ENCODE peak calls at places on chromosome 22, in six cellular contexts. U, K, C, V, S and G are unnamed samples.

GRCh38 chr22:21937041-21937820 is 15.4 kb downstream of the PPM1F start:
- DNase-seq in U (peak; percentile 55), K (peak; percentile 24), C (no peak), V (no peak), S (no peak), G (no peak)

GRCh38 chr22:25084405-25085107 is 115.1 kb upstream of the CRYBB3 start:
- DNase-seq in U (no peak), K (no peak), C (no peak), V (no peak), S (no peak), G (no peak)

GRCh38 chr22:36635483-36635882 is 68.1 kb downstream of the CACNG2 start:
- DNase-seq in U (no peak), K (no peak), C (no peak), V (no peak), S (no peak), G (no peak)

GRCh38 chr22:37094239-37094638 is 15.3 kb downstream of the TMPRSS6 start:
- DNase-seq in U (no peak), K (no peak), C (no peak), V (no peak), S (no peak), G (no peak)

GRCh38 chr22:38238519-38239051 is 34.2 kb downstream of the TMEM184B start:
- DNase-seq in U (no peak), K (peak; percentile 75), C (no peak), V (no peak), S (no peak), G (peak; percentile 68)

GRCh38 chr22:50112151-50113118 is 22.6 kb downstream of the MOV10L1 start:
- DNase-seq in U (peak; percentile 65), K (peak; percentile 90), C (no peak), V (no peak), S (no peak), G (no peak)

GRCh38 chr22:26837784-26838520 is 180.6 kb downstream of the MIAT start:
- DNase-seq in U (no peak), K (no peak), C (no peak), V (no peak), S (no peak), G (no peak)

GRCh38 chr22:23801238-23801821 is 14.6 kb downstream of the SMARCB1 start:
- DNase-seq in U (no peak), K (no peak), C (no peak), V (no peak), S (no peak), G (no peak)

GRCh38 chr22:46021577-46021976 is 44.6 kb upstream of the WNT7B start:
- DNase-seq in U (no peak), K (no peak), C (no peak), V (no peak), S (no peak), G (no peak)

GRCh38 chr22:41305646-41306045 is 4.3 kb downstream of the ZC3H7B start:
- DNase-seq in U (no peak), K (peak; percentile 48), C (no peak), V (no peak), S (no peak), G (peak; percentile 40)

GRCh38 chr22:26621663-26622062 is at the start of gene CRYBA4:
- DNase-seq in U (no peak), K (no peak), C (no peak), V (no peak), S (no peak), G (no peak)

GRCh38 chr22:22047266-22047665 is 64.7 kb upstream of the TOP3B start:
- DNase-seq in U (no peak), K (no peak), C (no peak), V (no peak), S (no peak), G (no peak)

GRCh38 chr22:42930810-42931420 is 73.8 kb upstream of the ARFGAP3 start:
- DNase-seq in U (no peak), K (no peak), C (no peak), V (peak; percentile 59), S (no peak), G (no peak)

GRCh38 chr22:26308467-26308866 is 120.6 kb upstream of the ASPHD2 start:
- DNase-seq in U (no peak), K (no peak), C (no peak), V (no peak), S (no peak), G (no peak)

GRCh38 chr22:49011379-49011768 is 816.3 kb downstream of the BRD1 start:
- DNase-seq in U (no peak), K (no peak), C (no peak), V (no peak), S (no peak), G (no peak)

GRCh38 chr22:37544955-37545702 is 15.2 kb upstream of the CDC42EP1 start:
- DNase-seq in U (no peak), K (peak; percentile 83), C (no peak), V (peak; percentile 87), S (peak; percentile 50), G (peak; percentile 66)

GRCh38 chr22:50416996-50417395 is 57.8 kb downstream of the SBF1 start:
- DNase-seq in U (no peak), K (no peak), C (no peak), V (no peak), S (no peak), G (no peak)

GRCh38 chr22:32815059-32815458 is 13.6 kb downstream of the TIMP3 start:
- DNase-seq in U (no peak), K (no peak), C (no peak), V (no peak), S (no peak), G (no peak)

GRCh38 chr22:22465094-22465602 is 43.4 kb downstream of the ZNF280B start:
- DNase-seq in U (no peak), K (no peak), C (no peak), V (no peak), S (no peak), G (no peak)

GRCh38 chr22:19182472-19183157 is 4.1 kb upstream of the SLC25A1 start:
- DNase-seq in U (no peak), K (no peak), C (no peak), V (no peak), S (no peak), G (no peak)

GRCh38 chr22:20226760-20227350 is 41.3 kb downstream of the RTN4R start:
- DNase-seq in U (no peak), K (no peak), C (no peak), V (no peak), S (no peak), G (no peak)

GRCh38 chr22:35611891-35612576 is 5.1 kb downstream of the MB start:
- DNase-seq in U (no peak), K (no peak), C (no peak), V (peak; percentile 64), S (no peak), G (no peak)

GRCh38 chr22:46027219-46028068 is 50.5 kb upstream of the WNT7B start:
- DNase-seq in U (no peak), K (no peak), C (no peak), V (peak; percentile 58), S (no peak), G (peak; percentile 57)

GRCh38 chr22:35838849-35839646 is 121.4 kb downstream of the APOL5 start:
- DNase-seq in U (no peak), K (peak; percentile 79), C (no peak), V (peak; percentile 50), S (peak; percentile 37), G (peak; percentile 60)

GRCh38 chr22:29574762-29575450 is 6.0 kb downstream of the NIPSNAP1 start:
- DNase-seq in U (no peak), K (no peak), C (no peak), V (no peak), S (no peak), G (no peak)

GRCh38 chr22:36790648-36791047 is 14.7 kb upstream of the IFT27 start:
- DNase-seq in U (no peak), K (no peak), C (no peak), V (peak; percentile 11), S (no peak), G (no peak)

GRCh38 chr22:22720201-22720723 is 75.8 kb downstream of the GGTLC2 start:
- DNase-seq in U (peak; percentile 62), K (peak; percentile 57), C (no peak), V (peak; percentile 48), S (peak; percentile 65), G (no peak)

GRCh38 chr22:37659066-37659896 is 758 bp downstream of the PDXP start:
- DNase-seq in U (peak; percentile 50), K (no peak), C (no peak), V (no peak), S (no peak), G (no peak)

GRCh38 chr22:32660292-32660691 is 141.2 kb upstream of the TIMP3 start:
- DNase-seq in U (peak; percentile 46), K (peak; percentile 67), C (no peak), V (peak; percentile 66), S (peak; percentile 49), G (peak; percentile 85)

GRCh38 chr22:17368727-17369552 is at the start of gene CECR2:
- DNase-seq in U (no peak), K (peak; percentile 67), C (peak; percentile 47), V (peak; percentile 52), S (peak; percentile 77), G (peak; percentile 88)

GRCh38 chr22:37328017-37328416 is 45.7 kb downstream of the CYTH4 start:
- DNase-seq in U (no peak), K (peak; percentile 48), C (no peak), V (no peak), S (no peak), G (no peak)

GRCh38 chr22:20567993-20568417 is 60.6 kb downstream of the MED15 start:
- DNase-seq in U (no peak), K (peak; percentile 65), C (no peak), V (peak; percentile 52), S (no peak), G (peak; percentile 61)

GRCh38 chr22:47030881-47031627 is 268.6 kb downstream of the TBC1D22A start:
- DNase-seq in U (no peak), K (no peak), C (no peak), V (no peak), S (no peak), G (no peak)

GRCh38 chr22:27880778-27881394 is 38.2 kb downstream of the PITPNB start:
- DNase-seq in U (peak; percentile 18), K (peak; percentile 87), C (no peak), V (peak; percentile 69), S (peak; percentile 80), G (peak; percentile 87)

GRCh38 chr22:31681625-31682345 is 19.8 kb upstream of the PISD start:
- DNase-seq in U (no peak), K (peak; percentile 58), C (no peak), V (no peak), S (no peak), G (peak; percentile 54)

GRCh38 chr22:35617137-35617755 is at the start of gene MB:
- DNase-seq in U (no peak), K (no peak), C (no peak), V (no peak), S (no peak), G (no peak)

GRCh38 chr22:23485490-23485889 is 94.6 kb downstream of the IGLL1 start:
- DNase-seq in U (no peak), K (no peak), C (no peak), V (no peak), S (no peak), G (no peak)

GRCh38 chr22:27751277-27752070 is 50.1 kb downstream of the MN1 start:
- DNase-seq in U (no peak), K (no peak), C (no peak), V (no peak), S (no peak), G (no peak)

GRCh38 chr22:42277988-42278776 is 7.7 kb upstream of the TCF20 start:
- DNase-seq in U (no peak), K (peak; percentile 13), C (no peak), V (peak; percentile 48), S (no peak), G (peak; percentile 37)

GRCh38 chr22:30485362-30485988 is 13.7 kb upstream of the SEC14L3 start:
- DNase-seq in U (peak; percentile 47), K (peak; percentile 63), C (no peak), V (peak; percentile 48), S (peak; percentile 43), G (peak; percentile 64)